ENCODE peak calls at places on chromosomes 12 and 14, in six cellular contexts. One of them, this sample, is unnamed.

GRCh38 chr12:116295327-116296263 is 18.1 kb upstream of the MED13L start:
- DNase-seq in naive thymus-derived CD4-positive, alpha-beta T cell: no peak
- DNase-seq in breast epithelium: no peak
- DNase-seq in body of pancreas: no peak
- DNase-seq in aorta: no peak
- DNase-seq in neuronal stem cell: no peak
- DNase-seq in this sample: no peak

GRCh38 chr14:89509891-89510290 is 92.9 kb upstream of the FOXN3 start:
- DNase-seq in neuronal stem cell: no peak
- DNase-seq in naive thymus-derived CD4-positive, alpha-beta T cell: no peak
- DNase-seq in aorta: no peak
- DNase-seq in breast epithelium: no peak
- DNase-seq in body of pancreas: no peak
- DNase-seq in this sample: no peak

GRCh38 chr14:100603341-100604125 is 16.3 kb upstream of the BEGAIN start:
- DNase-seq in body of pancreas: no peak
- DNase-seq in naive thymus-derived CD4-positive, alpha-beta T cell: no peak
- DNase-seq in breast epithelium: no peak
- DNase-seq in aorta: peak; percentile 61
- DNase-seq in neuronal stem cell: no peak
- DNase-seq in this sample: no peak

GRCh38 chr12:120822832-120823503 is 81.2 kb downstream of the SPPL3 start:
- DNase-seq in neuronal stem cell: no peak
- DNase-seq in naive thymus-derived CD4-positive, alpha-beta T cell: no peak
- DNase-seq in breast epithelium: no peak
- DNase-seq in body of pancreas: no peak
- DNase-seq in aorta: no peak
- DNase-seq in this sample: no peak

GRCh38 chr12:38744056-38744455 is 161.3 kb downstream of the CPNE8 start:
- DNase-seq in breast epithelium: no peak
- DNase-seq in naive thymus-derived CD4-positive, alpha-beta T cell: no peak
- DNase-seq in aorta: no peak
- DNase-seq in neuronal stem cell: no peak
- DNase-seq in body of pancreas: no peak
- DNase-seq in this sample: no peak

GRCh38 chr12:69698769-69699540 is at the start of gene BEST3:
- DNase-seq in aorta: no peak
- DNase-seq in naive thymus-derived CD4-positive, alpha-beta T cell: no peak
- DNase-seq in neuronal stem cell: no peak
- DNase-seq in body of pancreas: no peak
- DNase-seq in breast epithelium: no peak
- DNase-seq in this sample: no peak

GRCh38 chr14:24965934-24966593 is 83.9 kb downstream of the STXBP6 start:
- DNase-seq in neuronal stem cell: peak; percentile 9
- DNase-seq in body of pancreas: peak; percentile 71
- DNase-seq in naive thymus-derived CD4-positive, alpha-beta T cell: no peak
- DNase-seq in aorta: no peak
- DNase-seq in breast epithelium: no peak
- DNase-seq in this sample: peak; percentile 26

GRCh38 chr12:130661501-130662255 is 54.4 kb downstream of the RIMBP2 start:
- DNase-seq in aorta: no peak
- DNase-seq in body of pancreas: no peak
- DNase-seq in naive thymus-derived CD4-positive, alpha-beta T cell: no peak
- DNase-seq in neuronal stem cell: no peak
- DNase-seq in breast epithelium: no peak
- DNase-seq in this sample: no peak

GRCh38 chr12:93448796-93449195 is 7.0 kb upstream of the UBE2N start:
- DNase-seq in neuronal stem cell: no peak
- DNase-seq in naive thymus-derived CD4-positive, alpha-beta T cell: no peak
- DNase-seq in breast epithelium: no peak
- DNase-seq in body of pancreas: peak; percentile 79
- DNase-seq in aorta: no peak
- DNase-seq in this sample: no peak

GRCh38 chr12:93803408-93803807 is 126.2 kb downstream of the CRADD start:
- DNase-seq in body of pancreas: no peak
- DNase-seq in neuronal stem cell: no peak
- DNase-seq in breast epithelium: no peak
- DNase-seq in naive thymus-derived CD4-positive, alpha-beta T cell: no peak
- DNase-seq in aorta: no peak
- DNase-seq in this sample: no peak

GRCh38 chr12:49894754-49895153 is 8.9 kb downstream of the FAIM2 start:
- DNase-seq in breast epithelium: no peak
- DNase-seq in neuronal stem cell: no peak
- DNase-seq in body of pancreas: no peak
- DNase-seq in aorta: no peak
- DNase-seq in naive thymus-derived CD4-positive, alpha-beta T cell: no peak
- DNase-seq in this sample: no peak

GRCh38 chr14:68137704-68138619 is 318.4 kb downstream of the RAD51B start:
- DNase-seq in aorta: peak; percentile 80
- DNase-seq in naive thymus-derived CD4-positive, alpha-beta T cell: no peak
- DNase-seq in breast epithelium: no peak
- DNase-seq in neuronal stem cell: peak; percentile 82
- DNase-seq in body of pancreas: peak; percentile 50
- DNase-seq in this sample: no peak

GRCh38 chr12:82994117-82994516 is 307.4 kb downstream of the TMTC2 start:
- DNase-seq in aorta: no peak
- DNase-seq in neuronal stem cell: no peak
- DNase-seq in breast epithelium: no peak
- DNase-seq in naive thymus-derived CD4-positive, alpha-beta T cell: no peak
- DNase-seq in body of pancreas: no peak
- DNase-seq in this sample: no peak

GRCh38 chr12:75725505-75726120 is 214.2 kb upstream of the KRR1 start:
- DNase-seq in body of pancreas: no peak
- DNase-seq in neuronal stem cell: no peak
- DNase-seq in naive thymus-derived CD4-positive, alpha-beta T cell: no peak
- DNase-seq in breast epithelium: no peak
- DNase-seq in aorta: no peak
- DNase-seq in this sample: no peak

GRCh38 chr14:50937325-50937724 is 7.0 kb downstream of the PYGL start:
- DNase-seq in aorta: no peak
- DNase-seq in neuronal stem cell: no peak
- DNase-seq in naive thymus-derived CD4-positive, alpha-beta T cell: no peak
- DNase-seq in breast epithelium: no peak
- DNase-seq in body of pancreas: no peak
- DNase-seq in this sample: no peak

GRCh38 chr12:119302334-119303132 is 32.0 kb upstream of the CCDC60 start:
- DNase-seq in neuronal stem cell: peak; percentile 64
- DNase-seq in breast epithelium: no peak
- DNase-seq in body of pancreas: no peak
- DNase-seq in aorta: no peak
- DNase-seq in naive thymus-derived CD4-positive, alpha-beta T cell: no peak
- DNase-seq in this sample: no peak

GRCh38 chr14:68211421-68211820 is 391.8 kb downstream of the RAD51B start:
- DNase-seq in breast epithelium: no peak
- DNase-seq in neuronal stem cell: no peak
- DNase-seq in aorta: no peak
- DNase-seq in naive thymus-derived CD4-positive, alpha-beta T cell: no peak
- DNase-seq in body of pancreas: no peak
- DNase-seq in this sample: no peak

GRCh38 chr12:25186788-25187397 is 8.1 kb downstream of the DNAI7 start:
- DNase-seq in neuronal stem cell: no peak
- DNase-seq in body of pancreas: no peak
- DNase-seq in aorta: no peak
- DNase-seq in naive thymus-derived CD4-positive, alpha-beta T cell: no peak
- DNase-seq in breast epithelium: no peak
- DNase-seq in this sample: no peak

GRCh38 chr12:40827923-40828592 is 135.8 kb downstream of the CNTN1 start:
- DNase-seq in breast epithelium: no peak
- DNase-seq in aorta: no peak
- DNase-seq in naive thymus-derived CD4-positive, alpha-beta T cell: no peak
- DNase-seq in neuronal stem cell: no peak
- DNase-seq in body of pancreas: no peak
- DNase-seq in this sample: no peak

GRCh38 chr14:37088816-37089215 is 83.6 kb downstream of the SLC25A21 start:
- DNase-seq in aorta: no peak
- DNase-seq in naive thymus-derived CD4-positive, alpha-beta T cell: no peak
- DNase-seq in body of pancreas: no peak
- DNase-seq in breast epithelium: no peak
- DNase-seq in neuronal stem cell: no peak
- DNase-seq in this sample: no peak

GRCh38 chr12:56206373-56207166 is 15.2 kb downstream of the RNF41 start:
- DNase-seq in aorta: no peak
- DNase-seq in naive thymus-derived CD4-positive, alpha-beta T cell: peak; percentile 35
- DNase-seq in breast epithelium: peak; percentile 55
- DNase-seq in body of pancreas: peak; percentile 71
- DNase-seq in neuronal stem cell: peak; percentile 31
- DNase-seq in this sample: peak; percentile 43

GRCh38 chr14:68229423-68229831 is 409.8 kb downstream of the RAD51B start:
- DNase-seq in body of pancreas: no peak
- DNase-seq in breast epithelium: no peak
- DNase-seq in aorta: no peak
- DNase-seq in neuronal stem cell: no peak
- DNase-seq in naive thymus-derived CD4-positive, alpha-beta T cell: no peak
- DNase-seq in this sample: no peak

GRCh38 chr12:54286042-54286931 is 5.8 kb downstream of the HNRNPA1 start:
- DNase-seq in naive thymus-derived CD4-positive, alpha-beta T cell: no peak
- DNase-seq in body of pancreas: no peak
- DNase-seq in breast epithelium: no peak
- DNase-seq in neuronal stem cell: no peak
- DNase-seq in aorta: no peak
- DNase-seq in this sample: no peak

GRCh38 chr14:104680056-104680805 is 9.2 kb upstream of the INF2 start:
- DNase-seq in naive thymus-derived CD4-positive, alpha-beta T cell: no peak
- DNase-seq in breast epithelium: no peak
- DNase-seq in body of pancreas: peak; percentile 53
- DNase-seq in aorta: peak; percentile 92
- DNase-seq in neuronal stem cell: no peak
- DNase-seq in this sample: peak; percentile 23

DNA sequence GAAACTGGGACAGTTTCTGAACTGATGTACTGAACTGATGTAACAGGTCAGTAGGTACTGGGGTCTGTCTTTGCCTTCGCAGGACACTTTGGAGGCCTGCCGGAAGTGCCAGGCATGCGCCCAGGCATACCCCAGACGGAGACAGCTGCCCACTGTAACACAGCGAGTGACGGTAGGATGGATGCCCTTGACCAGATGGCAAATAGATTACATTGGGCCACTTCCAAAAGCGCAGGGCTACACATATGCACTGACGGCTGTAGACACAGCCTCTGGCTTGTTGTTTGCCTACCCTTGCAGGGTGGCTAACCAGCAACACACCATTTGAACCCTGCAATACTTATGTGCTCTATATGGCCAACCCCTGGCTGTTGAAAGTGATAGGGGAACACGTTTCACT is 94.1 kb upstream of the TMPO start:
- DNase-seq in body of pancreas: no peak
- DNase-seq in breast epithelium: no peak
- DNase-seq in naive thymus-derived CD4-positive, alpha-beta T cell: no peak
- DNase-seq in aorta: no peak
- DNase-seq in neuronal stem cell: no peak
- DNase-seq in this sample: no peak
- H3K4me1 ChIP-seq in body of pancreas: peaks cover 20% of the 10 kb centered on the region
- H3K4me1 ChIP-seq in breast epithelium: no peaks in the 10 kb centered on the region
- H3K4me1 ChIP-seq in naive thymus-derived CD4-positive, alpha-beta T cell: no peaks in the 10 kb centered on the region
- H3K4me1 ChIP-seq in aorta: no peaks in the 10 kb centered on the region
- H3K4me1 ChIP-seq in neuronal stem cell: peaks cover 9% of the 10 kb centered on the region
- H3K4me1 ChIP-seq in this sample: peaks cover 42% of the 10 kb centered on the region

DNA sequence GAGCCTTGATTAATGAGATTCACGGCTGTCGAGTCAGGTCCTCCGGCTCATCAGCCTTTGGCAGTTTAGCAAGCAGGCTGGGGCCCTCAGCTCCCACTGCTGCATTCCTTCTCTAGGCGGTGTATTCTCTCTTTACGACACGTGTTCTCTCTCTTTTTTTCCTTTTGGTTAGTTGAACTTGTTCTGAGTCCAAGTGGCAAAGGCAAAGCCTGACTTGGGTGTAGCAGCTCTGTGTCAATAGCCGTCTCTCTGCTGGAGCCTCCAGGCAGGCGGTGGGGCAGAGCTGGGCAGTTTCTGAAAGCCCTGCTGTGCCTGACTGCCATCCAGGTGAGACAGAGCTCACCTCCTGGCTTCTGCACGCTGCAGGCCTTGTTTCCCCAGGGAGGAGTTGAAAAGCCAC is 46.6 kb downstream of the SUSD6 start:
- DNase-seq in breast epithelium: peak; percentile 83
- DNase-seq in naive thymus-derived CD4-positive, alpha-beta T cell: no peak
- DNase-seq in body of pancreas: peak; percentile 65
- DNase-seq in neuronal stem cell: no peak
- DNase-seq in aorta: no peak
- DNase-seq in this sample: no peak
- H3K27ac ChIP-seq in breast epithelium: peak overlapping the region; percentile 90
- H3K27ac ChIP-seq in naive thymus-derived CD4-positive, alpha-beta T cell: no peak overlapping the region
- H3K27ac ChIP-seq in body of pancreas: peak overlapping the region; percentile 73
- H3K27ac ChIP-seq in neuronal stem cell: no peak overlapping the region
- H3K27ac ChIP-seq in aorta: no peak overlapping the region
- H3K27ac ChIP-seq in this sample: peak overlapping the region; percentile 77

DNA sequence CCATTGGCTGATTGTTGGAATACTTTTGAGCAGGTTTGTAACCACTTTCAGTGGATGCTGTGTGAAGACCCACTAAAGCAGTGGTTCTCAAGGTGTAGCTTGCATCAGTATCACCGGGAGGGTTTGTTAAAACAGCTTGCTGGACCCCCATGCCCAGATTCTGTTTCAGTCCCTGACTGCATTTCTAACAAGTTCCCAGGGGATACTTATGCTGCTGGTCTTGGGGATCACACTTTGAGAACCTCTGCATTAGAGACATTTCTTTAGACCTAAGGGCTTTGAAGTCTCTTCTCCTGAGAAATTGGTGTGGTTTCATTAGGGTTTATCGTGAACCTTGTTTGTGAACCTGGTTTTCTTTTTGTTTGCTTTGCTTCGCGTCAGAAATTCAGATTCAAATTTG is 47.7 kb downstream of the PRKCH start:
- DNase-seq in aorta: no peak
- DNase-seq in body of pancreas: no peak
- DNase-seq in breast epithelium: no peak
- DNase-seq in naive thymus-derived CD4-positive, alpha-beta T cell: no peak
- DNase-seq in neuronal stem cell: no peak
- DNase-seq in this sample: no peak
- H3K4me3 ChIP-seq in aorta: no peak overlapping the region
- H3K4me3 ChIP-seq in body of pancreas: no peak overlapping the region
- H3K4me3 ChIP-seq in breast epithelium: no peak overlapping the region
- H3K4me3 ChIP-seq in naive thymus-derived CD4-positive, alpha-beta T cell: peak overlapping the region; percentile 2
- H3K4me3 ChIP-seq in neuronal stem cell: no peak overlapping the region
- H3K4me3 ChIP-seq in this sample: no peak overlapping the region

DNA sequence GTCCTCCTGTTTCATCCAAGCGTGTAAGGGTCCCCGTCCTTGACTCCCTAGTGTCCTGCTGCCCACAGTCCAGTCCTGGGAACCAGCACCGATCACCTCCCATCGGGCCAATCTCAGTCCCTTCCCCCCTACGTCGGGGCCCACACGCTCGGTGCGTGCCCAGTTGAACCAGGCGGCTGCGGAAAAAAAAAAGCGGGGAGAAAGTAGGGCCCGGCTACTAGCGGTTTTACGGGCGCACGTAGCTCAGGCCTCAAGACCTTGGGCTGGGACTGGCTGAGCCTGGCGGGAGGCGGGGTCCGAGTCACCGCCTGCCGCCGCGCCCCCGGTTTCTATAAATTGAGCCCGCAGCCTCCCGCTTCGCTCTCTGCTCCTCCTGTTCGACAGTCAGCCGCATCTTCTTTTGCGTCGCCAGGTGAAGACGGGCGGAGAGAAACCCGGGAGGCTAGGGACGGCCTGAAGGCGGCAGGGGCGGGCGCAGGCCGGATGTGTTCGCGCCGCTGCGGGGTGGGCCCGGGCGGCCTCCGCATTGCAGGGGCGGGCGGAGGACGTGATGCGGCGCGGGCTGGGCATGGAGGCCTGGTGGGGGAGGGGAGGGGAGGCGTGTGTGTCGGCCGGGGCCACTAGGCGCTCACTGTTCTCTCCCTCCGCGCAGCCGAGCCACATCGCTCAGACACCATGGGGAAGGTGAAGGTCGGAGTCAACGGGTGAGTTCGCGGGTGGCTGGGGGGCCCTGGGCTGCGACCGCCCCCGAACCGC is at the start of gene GAPDH:
- DNase-seq in naive thymus-derived CD4-positive, alpha-beta T cell: peak; percentile 83
- DNase-seq in neuronal stem cell: peak; percentile 94
- DNase-seq in aorta: peak; percentile 96
- DNase-seq in breast epithelium: peak; percentile 91
- DNase-seq in body of pancreas: peak; percentile 95
- DNase-seq in this sample: peak; percentile 95
- H3K4me1 ChIP-seq in naive thymus-derived CD4-positive, alpha-beta T cell: peaks cover 31% of the 10 kb centered on the region
- H3K4me1 ChIP-seq in neuronal stem cell: peaks cover 25% of the 10 kb centered on the region
- H3K4me1 ChIP-seq in aorta: no peaks in the 10 kb centered on the region
- H3K4me1 ChIP-seq in breast epithelium: peaks cover 22% of the 10 kb centered on the region
- H3K4me1 ChIP-seq in body of pancreas: peaks cover 44% of the 10 kb centered on the region
- H3K4me1 ChIP-seq in this sample: peaks cover 75% of the 10 kb centered on the region

This sample was measured in left ventricle myocardium inferior.